ENCODE peak calls at places on chromosomes 11 and 22, in nine cellular contexts. R, W, M, A, B, Z, L, Q and G are unnamed samples. For H3K9me3, the result is how much of the 10 kb centered on the place peaks cover.

GRCh38 chr11:118374729-118375128 is 15.3 kb downstream of the UBE4A start:
- DNase-seq in B (no peak), M (no peak), L (no peak), Q (no peak), Z (no peak), A (no peak), R (no peak), W (no peak), G (no peak)

GRCh38 chr11:36129955-36130354 is 159.3 kb downstream of the COMMD9 start:
- DNase-seq in B (no peak), W (no peak), A (no peak), Z (no peak), L (no peak), Q (no peak), R (no peak), M (no peak), G (no peak)

GRCh38 chr11:35875466-35875865 is 68.4 kb upstream of the LDLRAD3 start:
- DNase-seq in W (no peak), Q (no peak), M (no peak), Z (no peak), L (no peak), B (no peak), R (no peak), A (no peak), G (no peak)

GRCh38 chr11:109729761-109730160 is 307.8 kb downstream of the C11orf87 start:
- DNase-seq in Q (no peak), A (peak), L (no peak), R (no peak), B (peak), M (no peak), W (no peak), Z (peak), G (no peak)

GRCh38 chr11:2562181-2562581 is 117.4 kb downstream of the KCNQ1 start:
- DNase-seq in L (no peak), Z (no peak), B (peak), M (no peak), R (peak), W (peak), A (no peak), Q (no peak), G (no peak)

GRCh38 chr22:46588279-46589140 is 31.7 kb upstream of the GRAMD4 start:
- DNase-seq in B (no peak), A (no peak), R (no peak), W (peak), Z (no peak), M (no peak), L (no peak), Q (no peak), G (peak)

GRCh38 chr11:1693327-1694063 is 3.5 kb upstream of the KRTAP5-6 start:
- DNase-seq in W (peak), A (peak), Z (peak), Q (peak), M (peak), R (peak), B (peak), L (peak), G (peak)

GRCh38 chr11:65444314-65445051 is 21.9 kb downstream of the NEAT1 start:
- DNase-seq in L (no peak), A (no peak), M (peak), W (no peak), B (no peak), Q (peak), Z (no peak), R (peak), G (peak)

GRCh38 chr22:20750461-20751184 is 23.3 kb upstream of the SERPIND1 start:
- DNase-seq in L (no peak), W (peak), Q (peak), R (peak), M (no peak), A (no peak), B (peak), Z (no peak), G (peak)

GRCh38 chr11:73317373-73317772 is 9.3 kb downstream of the ARHGEF17 start:
- DNase-seq in Q (no peak), B (no peak), Z (no peak), A (no peak), W (peak), L (no peak), M (no peak), R (peak), G (no peak)

GRCh38 chr11:68525930-68526329 is 65.4 kb downstream of the PPP6R3 start:
- DNase-seq in Q (peak), Z (no peak), A (no peak), M (no peak), R (no peak), W (no peak), L (no peak), B (no peak), G (no peak)

GRCh38 chr11:68300076-68300830 is 12.1 kb upstream of the LRP5 start:
- DNase-seq in Z (no peak), W (no peak), L (no peak), A (no peak), B (no peak), M (no peak), Q (no peak), R (no peak), G (no peak)

GRCh38 chr11:105000797-105001196 is 22.2 kb downstream of the CASP5 start:
- DNase-seq in W (no peak), R (no peak), B (peak), L (peak), M (no peak), Q (no peak), A (peak), Z (peak), G (no peak)

GRCh38 chr11:119472186-119472855 is 49.3 kb upstream of the THY1 start:
- DNase-seq in W (no peak), B (no peak), M (no peak), A (peak), Q (peak), Z (no peak), L (no peak), R (no peak), G (no peak)

GRCh38 chr22:22595001-22595835 is 36.2 kb upstream of the PRAME start:
- DNase-seq in A (no peak), R (no peak), Z (no peak), M (no peak), W (no peak), Q (no peak), B (no peak), L (no peak), G (no peak)

GRCh38 chr22:47123006-47123826 is 360.8 kb downstream of the TBC1D22A start:
- DNase-seq in R (peak), W (peak), B (no peak), Z (no peak), M (peak), L (no peak), Q (no peak), A (no peak), G (no peak)

GRCh38 chr11:72781313-72782080 is 12.3 kb downstream of the STARD10 start:
- DNase-seq in Q (no peak), R (no peak), L (no peak), Z (peak), W (peak), B (peak), A (peak), M (peak), G (peak)

GRCh38 chr11:26228778-26229177 is 103.2 kb upstream of the ANO3 start:
- DNase-seq in B (no peak), L (no peak), Q (peak), A (no peak), W (no peak), Z (no peak), M (no peak), R (no peak), G (no peak)

GRCh38 chr22:21927174-21927823 is 25.3 kb downstream of the PPM1F start:
- DNase-seq in A (no peak), M (no peak), B (no peak), W (no peak), L (no peak), Q (no peak), Z (no peak), R (no peak), G (no peak)

GRCh38 chr11:43923327-43924111 is 18.9 kb upstream of the C11orf96 start:
- DNase-seq in L (no peak), Q (peak), M (no peak), B (no peak), R (peak), A (no peak), Z (peak), W (peak), G (no peak)

GRCh38 chr22:17213976-17214375 is 5.3 kb downstream of the ADA2 start:
- DNase-seq in W (no peak), L (no peak), A (peak), M (peak), Q (peak), Z (peak), R (no peak), B (peak), G (peak)

GRCh38 chr22:38954414-38955043 is 2.9 kb upstream of the APOBEC3A start:
- DNase-seq in W (peak), Q (no peak), R (peak), Z (no peak), M (no peak), B (no peak), L (no peak), A (no peak), G (no peak)

GRCh38 chr11:92136792-92137191 is 87.8 kb upstream of the FAT3 start:
- DNase-seq in M (no peak), W (no peak), A (peak), Q (no peak), R (no peak), B (no peak), L (no peak), Z (no peak), G (no peak)

GRCh38 chr11:76380161-76380976 is 563 bp downstream of the THAP12 start:
- DNase-seq in A (no peak), B (peak), L (no peak), Z (peak), M (no peak), Q (peak), W (peak), R (peak), G (no peak)

GRCh38 chr22:37782340-37783168 is 25.2 kb upstream of the GCAT start:
- DNase-seq in W (no peak), A (peak), L (no peak), R (no peak), Z (no peak), M (no peak), B (no peak), Q (peak), G (no peak)

GRCh38 chr11:2287102-2287501 is 14.6 kb downstream of the C11orf21 start:
- DNase-seq in M (no peak), A (peak), Z (no peak), R (peak), Q (no peak), B (peak), L (no peak), W (peak), G (no peak)

GRCh38 chr11:121113611-121114010 is 12.6 kb downstream of the TECTA start:
- DNase-seq in M (no peak), B (no peak), L (no peak), A (no peak), R (no peak), Z (no peak), Q (no peak), W (no peak), G (no peak)
- H3K27ac ChIP-seq in M (no peak), B (no peak), L (no peak), A (no peak), R (no peak), Z (no peak), Q (no peak), W (no peak), G (no peak)

DNA sequence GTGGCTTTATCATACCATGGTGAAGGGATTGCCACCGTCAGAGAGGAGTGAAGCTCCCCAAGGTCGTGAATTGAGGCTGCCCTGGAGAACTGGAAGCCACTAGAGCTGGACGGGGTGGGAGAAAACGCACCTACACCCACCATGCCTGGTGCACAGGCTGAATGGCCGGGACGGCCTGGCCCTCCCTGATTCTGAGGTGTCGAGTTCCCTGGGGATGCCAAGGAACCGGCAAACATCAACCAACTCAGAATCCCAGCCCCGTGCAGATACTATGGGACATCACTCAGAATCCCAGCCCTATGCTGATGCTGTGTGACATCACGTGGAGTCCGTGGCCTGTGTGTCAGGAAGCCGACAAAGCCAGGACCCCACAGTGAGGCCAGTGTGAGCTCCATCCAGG is 650.0 kb downstream of the BRD1 start:
- DNase-seq in L (no peak), Z (no peak), M (no peak), B (no peak), W (no peak), R (no peak), Q (no peak), A (no peak), G (no peak)
- H3K9me3 ChIP-seq in L (under half), Z (under half), M (under half), B (under half), W (under half), R (under half), Q (under half), A (under half), G (under half)

GRCh38 chr11:13479688-13480087 is 16.1 kb downstream of the PTH start:
- DNase-seq in R (no peak), B (no peak), M (no peak), Z (no peak), L (no peak), W (no peak), Q (no peak), A (no peak), G (no peak)

GRCh38 chr11:13475091-13475490 is 12.1 kb upstream of the BTBD10 start:
- DNase-seq in Q (no peak), R (no peak), B (no peak), A (no peak), W (no peak), Z (no peak), L (no peak), M (no peak), G (no peak)

GRCh38 chr11:13480198-13480597 is 15.6 kb downstream of the PTH start:
- DNase-seq in B (no peak), Z (peak), Q (no peak), A (no peak), M (no peak), L (no peak), R (no peak), W (no peak), G (no peak)
- H3K27ac ChIP-seq in B (no peak), Z (no peak), Q (no peak), A (no peak), M (no peak), L (no peak), R (no peak), W (no peak), G (no peak)

DNA sequence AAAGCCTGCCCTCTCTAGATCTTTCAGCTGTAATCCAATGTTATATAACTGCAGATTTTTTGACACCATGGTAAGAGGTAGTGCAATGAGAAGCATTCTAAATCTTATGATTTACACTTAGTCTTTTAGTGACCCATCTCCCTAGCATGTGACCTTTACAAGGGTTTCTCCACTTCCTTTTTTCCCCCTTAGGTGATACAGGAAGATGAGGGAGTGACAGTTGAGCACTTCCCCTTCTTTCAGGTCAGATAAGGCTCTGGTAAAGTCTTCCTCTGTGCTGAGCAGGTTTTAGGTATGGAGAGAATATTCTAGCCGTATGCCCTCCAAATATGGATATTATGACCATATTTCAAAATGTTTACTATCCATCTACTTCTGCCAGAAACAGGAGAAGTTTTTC is 753.6 kb downstream of the JRKL start:
- DNase-seq in Q (no peak), Z (no peak), R (no peak), L (no peak), W (no peak), B (no peak), A (no peak), M (no peak), G (no peak)
- H3K9me3 ChIP-seq in Q (under half), Z (under half), R (under half), L (under half), W (under half), B (under half), A (under half), M (under half), G (under half)

GRCh38 chr11:124898711-124899110 is 1.0 kb upstream of the ROBO4 start:
- DNase-seq in Q (no peak), A (no peak), L (no peak), Z (no peak), B (no peak), M (no peak), W (no peak), R (peak), G (no peak)
- H3K27ac ChIP-seq in Q (peak), A (no peak), L (no peak), Z (no peak), B (peak), M (no peak), W (no peak), R (peak), G (no peak)

GRCh38 chr11:97772696-97773095 is 1248.1 kb upstream of the CNTN5 start:
- DNase-seq in Z (no peak), W (no peak), Q (no peak), A (peak), M (no peak), B (no peak), L (no peak), R (no peak), G (no peak)
- H3K9me3 ChIP-seq in Z (under half), W (under half), Q (under half), A (under half), M (under half), B (under half), L (under half), R (under half), G (under half)

GRCh38 chr11:134275534-134276395 is at the start of gene GLB1L3:
- DNase-seq in B (peak), Q (no peak), A (peak), R (no peak), M (no peak), Z (peak), W (peak), L (no peak), G (no peak)
- H3K27ac ChIP-seq in B (no peak), Q (no peak), A (peak), R (no peak), M (no peak), Z (peak), W (no peak), L (no peak), G (no peak)

GRCh38 chr11:86499723-86500129 is 125.0 kb downstream of the CCDC81 start:
- DNase-seq in W (no peak), R (no peak), Q (no peak), L (no peak), Z (no peak), A (no peak), M (no peak), B (peak), G (peak)
- H3K9me3 ChIP-seq in W (under half), R (under half), Q (under half), L (under half), Z (under half), A (under half), M (under half), B (under half), G (under half)